ENCODE peak calls at places on chromosomes 3 and 15, in nine cellular contexts. Z is activated CD4-positive, alpha-beta T cell treated with anti-CD3 and anti-CD28 coated beads, Interleukin-2, amount 50 U/mL, for 24 hours; W is T-helper 17 cell; S is choroid plexus epithelial cell; X is left ventricle myocardium superior; P is NCI-H524 treated with DMSO at 0.1 percent for 48 hours; G is activated CD8-positive, alpha-beta memory T cell treated with anti-CD3 and anti-CD28 coated beads for 4 hours; L is heart left ventricle; B is activated T-helper 1 cell treated with anti-CD3 and anti-CD28 coated beads, Interleukin-12 subunit alpha, Interleukin-12 subunit beta, Interleukin-2, Interleukin-4 antibody, amounts not matched to agents 30 ng/mL and 10 ng/mL and 1 ng/mL, durations not matched to agents 14 hours and 24 hours and 36 hours. H is an unnamed sample.

GRCh38 chr15:33132722-33133345 is 61.7 kb downstream of the FMN1 start:
- DNase-seq in Z (no peak), L (no peak), B (no peak), W (no peak), S (peak), P (peak), X (no peak), G (no peak), H (no peak)

GRCh38 chr3:158909870-158910269 is 108.0 kb downstream of the MFSD1 start:
- DNase-seq in X (no peak), G (no peak), B (no peak), P (no peak), S (no peak), L (no peak), W (no peak), Z (no peak), H (no peak)

GRCh38 chr3:136621628-136622027 is 130.6 kb downstream of the STAG1 start:
- DNase-seq in G (no peak), S (peak), W (no peak), B (no peak), L (no peak), X (no peak), P (no peak), Z (no peak), H (no peak)

GRCh38 chr15:74209997-74210573 is 7.5 kb upstream of the STRA6 start:
- DNase-seq in B (no peak), X (no peak), P (no peak), W (no peak), S (peak), L (no peak), G (no peak), Z (no peak), H (no peak)

GRCh38 chr3:151171145-151171544 is 31.9 kb downstream of the GPR171 start:
- DNase-seq in S (peak), W (no peak), X (peak), L (no peak), P (no peak), B (peak), G (no peak), Z (peak), H (no peak)

GRCh38 chr3:55574671-55575070 is 87.6 kb upstream of the WNT5A start:
- DNase-seq in W (no peak), P (no peak), X (no peak), B (no peak), L (no peak), G (no peak), S (no peak), Z (no peak), H (no peak)

GRCh38 chr15:41794081-41794480 is 19.8 kb downstream of the MAPKBP1 start:
- DNase-seq in B (no peak), S (no peak), Z (no peak), W (no peak), X (no peak), L (no peak), G (no peak), P (no peak), H (no peak)

GRCh38 chr3:65871305-65872141 is 167.2 kb downstream of the MAGI1 start:
- DNase-seq in Z (no peak), S (peak), W (no peak), X (peak), P (peak), B (no peak), G (no peak), L (no peak), H (no peak)

GRCh38 chr3:12947504-12948369 is 106.4 kb upstream of the RPL32 start:
- DNase-seq in W (no peak), S (peak), B (no peak), G (no peak), L (no peak), X (peak), P (no peak), Z (no peak), H (no peak)

GRCh38 chr3:195148553-195148952 is 122.4 kb downstream of the XXYLT1 start:
- DNase-seq in W (no peak), G (no peak), S (no peak), B (no peak), X (no peak), L (no peak), P (no peak), Z (no peak), H (no peak)

GRCh38 chr15:73851679-73852078 is 21.7 kb upstream of the TBC1D21 start:
- DNase-seq in G (no peak), W (peak), L (no peak), B (peak), X (peak), P (no peak), Z (peak), S (peak), H (no peak)

GRCh38 chr3:129304141-129304540 is 25.5 kb downstream of the HMCES start:
- DNase-seq in Z (no peak), B (no peak), S (peak), W (no peak), P (no peak), G (no peak), L (no peak), X (no peak), H (no peak)

GRCh38 chr15:61051570-61052031 is 177.5 kb downstream of the RORA start:
- DNase-seq in W (no peak), G (no peak), X (peak), Z (no peak), S (peak), B (no peak), L (no peak), P (peak), H (no peak)

GRCh38 chr3:52507359-52507758 is 12.2 kb downstream of the STAB1 start:
- DNase-seq in G (no peak), B (no peak), L (no peak), Z (no peak), W (no peak), P (no peak), X (no peak), S (peak), H (no peak)

GRCh38 chr15:75170711-75171341 is 30.9 kb upstream of the C15orf39 start:
- DNase-seq in W (no peak), X (peak), S (no peak), Z (no peak), L (no peak), G (no peak), P (no peak), B (no peak), H (no peak)

GRCh38 chr3:128454310-128454618 is 12.4 kb downstream of the DNAJB8 start:
- DNase-seq in P (no peak), B (no peak), G (no peak), S (no peak), W (no peak), L (peak), X (no peak), Z (no peak), H (no peak)

GRCh38 chr3:110272525-110272924 is 799.1 kb upstream of the NECTIN3 start:
- DNase-seq in X (no peak), B (no peak), S (no peak), G (no peak), W (no peak), Z (no peak), L (no peak), P (no peak), H (no peak)

GRCh38 chr3:72231439-72232196 is 446.7 kb upstream of the PROK2 start:
- DNase-seq in P (no peak), X (no peak), G (no peak), L (no peak), Z (no peak), W (no peak), S (no peak), B (no peak), H (no peak)

GRCh38 chr3:8579101-8579500 is 65.5 kb downstream of the SSUH2 start:
- DNase-seq in Z (no peak), X (no peak), B (no peak), S (no peak), G (no peak), L (no peak), P (no peak), W (no peak), H (no peak)

GRCh38 chr3:149186726-149187125 is 34.9 kb downstream of the CP start:
- DNase-seq in S (no peak), L (no peak), B (no peak), W (no peak), Z (no peak), G (no peak), P (no peak), X (no peak), H (no peak)

GRCh38 chr3:30282052-30282708 is 324.2 kb upstream of the TGFBR2 start:
- DNase-seq in W (no peak), G (no peak), Z (no peak), P (no peak), L (no peak), B (no peak), X (no peak), S (peak), H (no peak)

GRCh38 chr3:7977245-7978103 is 524.1 kb upstream of the LMCD1 start:
- DNase-seq in P (no peak), G (no peak), Z (no peak), L (no peak), X (no peak), B (no peak), W (no peak), S (peak), H (no peak)

GRCh38 chr3:157175678-157176077 is 15.7 kb upstream of the CCNL1 start:
- DNase-seq in G (no peak), P (no peak), X (peak), S (peak), W (no peak), Z (no peak), L (no peak), B (no peak), H (no peak)

GRCh38 chr3:57268416-57268815 is 24.1 kb downstream of the ASB14 start:
- DNase-seq in B (no peak), X (no peak), G (no peak), Z (no peak), S (peak), W (no peak), L (no peak), P (no peak), H (no peak)

GRCh38 chr3:149809694-149810093 is 3.3 kb upstream of the RNF13 start:
- DNase-seq in X (no peak), Z (no peak), L (no peak), S (no peak), G (no peak), W (no peak), P (no peak), B (no peak), H (no peak)

GRCh38 chr3:142270407-142270806 is 45.0 kb upstream of the GK5 start:
- DNase-seq in G (peak), S (peak), B (peak), W (no peak), X (no peak), L (no peak), P (no peak), Z (peak), H (no peak)

GRCh38 chr15:101104186-101104585 is 147.7 kb downstream of the CHSY1 start:
- DNase-seq in B (no peak), P (no peak), L (no peak), S (no peak), Z (no peak), G (no peak), W (no peak), X (no peak), H (no peak)

GRCh38 chr15:82129769-82130168 is 84.0 kb upstream of the MEX3B start:
- DNase-seq in X (no peak), G (no peak), S (peak), W (no peak), B (no peak), L (no peak), P (no peak), Z (no peak), H (no peak)

GRCh38 chr3:25775936-25776335 is 7.3 kb downstream of the NGLY1 start:
- DNase-seq in S (no peak), P (no peak), Z (no peak), B (no peak), W (no peak), X (no peak), L (no peak), G (no peak), H (no peak)

GRCh38 chr3:127741246-127741645 is 68.5 kb downstream of the ABTB1 start:
- DNase-seq in W (no peak), G (no peak), S (no peak), L (no peak), P (no peak), B (no peak), Z (no peak), X (no peak), H (no peak)

H was measured in D721Med.